ENCODE peak calls at places on chromosomes 12 and 14, in four cellular contexts. K is HepG2, P is GM12878, J is K562. M is an unnamed sample.

GRCh38 chr12:11542599-11542998 is 106.9 kb upstream of the ETV6 start:
- DNase-seq in K (no peak), P (no peak), J (no peak), M (no peak)

GRCh38 chr12:121770802-121771625 is 22.5 kb downstream of the RHOF start:
- DNase-seq in K (no peak), P (no peak), J (no peak), M (no peak)

GRCh38 chr12:120010661-120011230 is 21.7 kb downstream of the BICDL1 start:
- DNase-seq in K (no peak), P (no peak), J (no peak), M (no peak)

GRCh38 chr12:19666070-19666469 is 226.8 kb downstream of the AEBP2 start:
- DNase-seq in K (no peak), P (no peak), J (no peak), M (no peak)

GRCh38 chr14:31568151-31568550 is 6.9 kb downstream of the NUBPL start:
- DNase-seq in K (no peak), P (no peak), J (no peak), M (no peak)

GRCh38 chr14:51182166-51182565 is 57.9 kb upstream of the TMX1 start:
- DNase-seq in K (no peak), P (no peak), J (no peak), M (no peak)

GRCh38 chr14:64855732-64856527 is 23.8 kb downstream of the SPTB start:
- DNase-seq in K (no peak), P (no peak), J (no peak), M (no peak)

GRCh38 chr12:54331-54730 is 12.2 kb upstream of the IQSEC3 start:
- DNase-seq in K (no peak), P (no peak), J (no peak), M (no peak)

GRCh38 chr12:130226771-130227170 is 64.5 kb downstream of the FZD10 start:
- DNase-seq in K (no peak), P (no peak), J (no peak), M (no peak)

GRCh38 chr12:27592548-27592947 is 68.5 kb downstream of the PPFIBP1 start:
- DNase-seq in K (no peak), P (peak; percentile 21), J (no peak), M (no peak)

GRCh38 chr14:33432407-33433023 is 493.8 kb downstream of the NPAS3 start:
- DNase-seq in K (peak; percentile 42), P (no peak), J (peak; percentile 12), M (no peak)

GRCh38 chr14:68376067-68376810 is 416.6 kb downstream of the ZFP36L1 start:
- DNase-seq in K (no peak), P (no peak), J (no peak), M (no peak)

GRCh38 chr12:42935090-42935489 is 345.5 kb upstream of the PRICKLE1 start:
- DNase-seq in K (no peak), P (no peak), J (no peak), M (no peak)

GRCh38 chr12:56931474-56931978 is 2.7 kb downstream of the SDR9C7 start:
- DNase-seq in K (peak; percentile 27), P (no peak), J (peak; percentile 92), M (no peak)

GRCh38 chr12:113850309-113851056 is 115.6 kb downstream of the RBM19 start:
- DNase-seq in K (no peak), P (no peak), J (no peak), M (no peak)

GRCh38 chr12:42588981-42589464 is 523 bp downstream of the PRICKLE1 start:
- DNase-seq in K (no peak), P (no peak), J (peak; percentile 12), M (peak; percentile 80)

GRCh38 chr14:23186913-23187654 is 3.6 kb upstream of the SLC7A8 start:
- DNase-seq in K (peak; percentile 78), P (peak; percentile 5), J (peak; percentile 81), M (no peak)

GRCh38 chr12:49748306-49748705 is 6.9 kb downstream of the TMBIM6 start:
- DNase-seq in K (no peak), P (no peak), J (no peak), M (no peak)

GRCh38 chr12:104596128-104596799 is 139.5 kb downstream of the CHST11 start:
- DNase-seq in K (no peak), P (no peak), J (no peak), M (no peak)

GRCh38 chr12:6426882-6427671 is 17.7 kb upstream of the CD27 start:
- DNase-seq in K (no peak), P (peak; percentile 97), J (peak; percentile 12), M (no peak)

GRCh38 chr12:25194211-25194610 is 749 bp downstream of the DNAI7 start:
- DNase-seq in K (no peak), P (no peak), J (no peak), M (no peak)

GRCh38 chr12:118685983-118686607 is 295.2 kb upstream of the SRRM4 start:
- DNase-seq in K (no peak), P (no peak), J (no peak), M (no peak)

GRCh38 chr12:112463478-112463877 is 44.7 kb downstream of the PTPN11 start:
- DNase-seq in K (no peak), P (peak; percentile 16), J (no peak), M (no peak)

GRCh38 chr12:24069532-24070395 is 120.3 kb upstream of the SOX5 start:
- DNase-seq in K (peak; percentile 98), P (no peak), J (peak; percentile 50), M (no peak)

GRCh38 chr14:55974046-55974582 is 144.1 kb upstream of the PELI2 start:
- DNase-seq in K (no peak), P (no peak), J (no peak), M (no peak)

GRCh38 chr12:103852498-103852992 is 11.5 kb upstream of the NT5DC3 start:
- DNase-seq in K (peak; percentile 75), P (no peak), J (no peak), M (no peak)

GRCh38 chr12:90167501-90167900 is 458.9 kb upstream of the ATP2B1 start:
- DNase-seq in K (no peak), P (no peak), J (no peak), M (no peak)

GRCh38 chr12:58804749-58805148 is 115.6 kb downstream of the LRIG3 start:
- DNase-seq in K (peak; percentile 15), P (no peak), J (peak; percentile 1), M (no peak)

GRCh38 chr12:47818701-47819543 is 781 bp downstream of the HDAC7 start:
- DNase-seq in K (peak; percentile 50), P (no peak), J (peak; percentile 83), M (peak; percentile 84)

GRCh38 chr12:124896461-124896860 is 18.0 kb downstream of the UBC start:
- DNase-seq in K (no peak), P (no peak), J (no peak), M (no peak)

GRCh38 chr12:124902916-124903315 is 11.5 kb downstream of the UBC start:
- DNase-seq in K (no peak), P (no peak), J (no peak), M (no peak)

GRCh38 chr12:124898200-124898950 is 16.1 kb downstream of the UBC start:
- DNase-seq in K (peak; percentile 63), P (no peak), J (peak; percentile 57), M (peak; percentile 53)

GRCh38 chr12:124904306-124905098 is 9.9 kb downstream of the UBC start:
- DNase-seq in K (peak; percentile 72), P (no peak), J (peak; percentile 95), M (no peak)

DNA sequence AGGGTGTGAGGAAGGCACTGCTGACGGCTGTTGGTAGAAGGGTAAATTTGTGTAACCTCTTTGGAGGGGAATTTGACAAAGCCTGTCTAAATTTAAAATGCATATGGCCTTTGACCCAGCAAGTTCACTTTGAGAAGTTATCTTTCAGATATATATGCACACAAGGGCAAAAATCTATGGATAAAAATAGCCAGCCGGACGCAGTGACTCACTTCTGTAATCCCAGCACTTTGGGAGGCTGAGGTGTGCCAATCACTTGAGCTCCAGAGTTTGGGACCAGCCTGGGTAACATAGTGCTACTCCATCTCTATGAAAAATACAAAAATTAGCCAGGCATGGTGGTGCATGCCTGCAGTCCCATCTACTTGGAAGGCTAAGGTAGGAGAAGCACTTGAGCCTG is 13.4 kb downstream of the UBC start:
- DNase-seq in K (no peak), P (no peak), J (no peak), M (no peak)
- TF ChIP-seq CBX5 in K (no peak), P (no peak), J (no peak), M (no peak)

DNA sequence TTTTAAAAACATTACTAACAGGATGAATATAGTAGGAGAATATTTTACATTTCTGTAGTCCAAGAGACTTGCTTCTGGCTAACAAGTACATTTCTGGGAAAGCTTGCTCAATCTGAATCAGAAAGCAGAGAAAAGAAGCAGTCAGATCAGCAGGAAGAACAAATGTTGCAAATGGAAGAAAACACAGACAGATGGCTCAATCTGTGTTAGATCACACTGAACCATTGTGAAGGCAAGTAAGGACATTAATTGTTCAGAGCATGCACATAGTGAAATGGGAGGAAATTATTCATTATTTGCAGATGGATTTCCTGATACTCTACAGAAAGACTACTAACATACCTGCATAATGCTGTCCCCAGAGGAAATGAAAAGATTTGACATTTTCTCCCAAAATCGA is 65.2 kb upstream of the CNOT2 start:
- DNase-seq in K (no peak), P (no peak), J (no peak), M (no peak)
- TF ChIP-seq CBX5 in K (no peak), P (no peak), J (no peak), M (no peak)

GRCh38 chr14:26190644-26191043 is 407.2 kb downstream of the NOVA1 start:
- DNase-seq in K (no peak), P (no peak), J (no peak), M (no peak)

GRCh38 chr14:26187996-26188605 is 409.7 kb downstream of the NOVA1 start:
- DNase-seq in K (no peak), P (no peak), J (no peak), M (no peak)

GRCh38 chr14:26191666-26192065 is 406.2 kb downstream of the NOVA1 start:
- DNase-seq in K (no peak), P (no peak), J (no peak), M (no peak)

GRCh38 chr14:26194816-26195215 is 403.0 kb downstream of the NOVA1 start:
- DNase-seq in K (no peak), P (no peak), J (no peak), M (no peak)

GRCh38 chr14:26191123-26191522 is 406.7 kb downstream of the NOVA1 start:
- DNase-seq in K (no peak), P (no peak), J (no peak), M (no peak)
- TF ChIP-seq CBX5 in K (no peak), P (no peak), J (no peak), M (no peak)

GRCh38 chr12:111438501-111438900 is 32.8 kb downstream of the SH2B3 start:
- DNase-seq in K (no peak), P (no peak), J (peak; percentile 50), M (no peak)
- TF ChIP-seq CBX5 in K (no peak), P (no peak), J (no peak), M (no peak)

GRCh38 chr12:40917561-40917960 is 225.3 kb downstream of the CNTN1 start:
- DNase-seq in K (no peak), P (no peak), J (no peak), M (no peak)

GRCh38 chr12:40921563-40922163 is 229.4 kb downstream of the CNTN1 start:
- DNase-seq in K (peak; percentile 8), P (no peak), J (peak; percentile 12), M (no peak)
- TF ChIP-seq CBX5 in K (no peak), P (no peak), J (no peak), M (no peak)